ENCODE peak calls at places on chromosomes 1 and 21, in nine cellular contexts. Y is tibial artery, A is brain microvascular endothelial cell, Q is lung, G is mammary epithelial cell, F is cardiac muscle cell, V is aorta, M is DND-41, K is HL-60. E is an unnamed sample.

GRCh38 chr1:50333595-50333974 is 89.7 kb downstream of the DMRTA2 start:
- DNase-seq in G (peak; percentile 36), V (no peak), Y (no peak), A (no peak), Q (peak; percentile 34), K (no peak), M (no peak), F (peak; percentile 78), E (peak; percentile 58)

GRCh38 chr1:77834771-77835334 is 53.6 kb upstream of the NEXN start:
- DNase-seq in A (peak; percentile 60), Q (no peak), Y (no peak), F (peak; percentile 59), M (no peak), G (no peak), K (no peak), V (no peak), E (no peak)

GRCh38 chr1:159790237-159790917 is 9.6 kb downstream of the DUSP23 start:
- DNase-seq in K (no peak), F (peak; percentile 59), A (no peak), M (no peak), Y (no peak), Q (no peak), V (no peak), G (no peak), E (peak; percentile 24)

GRCh38 chr21:45998871-45999580 is 17.5 kb downstream of the COL6A1 start:
- DNase-seq in M (no peak), G (no peak), Q (no peak), V (peak; percentile 35), Y (peak; percentile 70), F (no peak), A (no peak), K (no peak), E (no peak)

GRCh38 chr1:211196880-211197279 is 62.3 kb upstream of the RCOR3 start:
- DNase-seq in Q (no peak), Y (no peak), K (no peak), V (no peak), G (peak; percentile 68), A (no peak), M (no peak), F (no peak), E (no peak)

GRCh38 chr1:64936958-64937357 is 29.4 kb downstream of the JAK1 start:
- DNase-seq in K (no peak), M (no peak), Q (no peak), F (no peak), A (no peak), Y (no peak), V (no peak), G (no peak), E (no peak)

GRCh38 chr1:41174170-41174569 is 67.9 kb downstream of the SCMH1 start:
- DNase-seq in F (no peak), M (no peak), Q (no peak), A (no peak), Y (no peak), V (no peak), G (peak; percentile 91), K (no peak), E (no peak)

GRCh38 chr1:165903672-165904071 is 76.3 kb downstream of the UCK2 start:
- DNase-seq in M (no peak), A (peak; percentile 57), Q (no peak), G (peak; percentile 98), K (no peak), F (no peak), V (no peak), Y (no peak), E (no peak)

GRCh38 chr1:218969021-218969420 is 204.7 kb upstream of the LYPLAL1 start:
- DNase-seq in V (no peak), M (no peak), F (no peak), K (no peak), A (no peak), G (no peak), Q (no peak), Y (no peak), E (no peak)

GRCh38 chr1:248622491-248623106 is 12.3 kb downstream of the OR2T11 start:
- DNase-seq in A (no peak), V (no peak), G (peak; percentile 11), Q (no peak), F (peak; percentile 0), M (peak; percentile 4), Y (no peak), K (peak; percentile 35), E (peak; percentile 57)

GRCh38 chr1:170685166-170685565 is 21.2 kb downstream of the PRRX1 start:
- DNase-seq in A (peak; percentile 88), Q (no peak), K (no peak), Y (no peak), V (no peak), M (no peak), G (peak; percentile 45), F (no peak), E (no peak)

GRCh38 chr1:151145158-151146071 is 1.0 kb downstream of the SEMA6C start:
- DNase-seq in F (peak; percentile 35), A (peak; percentile 13), V (peak; percentile 59), M (no peak), Q (no peak), Y (peak; percentile 74), K (no peak), G (no peak), E (no peak)

GRCh38 chr21:21232320-21232719 is 234.1 kb downstream of the NCAM2 start:
- DNase-seq in K (no peak), Q (no peak), Y (no peak), A (peak; percentile 4), M (peak; percentile 53), G (no peak), V (no peak), F (peak; percentile 35), E (no peak)

GRCh38 chr1:53511933-53512806 is 53.0 kb downstream of the DMRTB1 start:
- DNase-seq in F (peak; percentile 92), Y (peak; percentile 76), M (no peak), G (no peak), Q (no peak), A (peak; percentile 82), V (peak; percentile 69), K (no peak), E (no peak)

GRCh38 chr1:228837817-228838716 is 102.8 kb downstream of the RHOU start:
- DNase-seq in G (peak; percentile 94), Q (peak; percentile 80), V (peak; percentile 63), A (peak; percentile 92), Y (peak; percentile 71), M (no peak), K (peak; percentile 69), F (peak; percentile 56), E (no peak)

GRCh38 chr21:33428669-33429068 is 25.5 kb downstream of the IFNGR2 start:
- DNase-seq in K (no peak), M (no peak), V (peak; percentile 65), G (peak; percentile 97), F (no peak), Y (peak; percentile 82), A (no peak), Q (peak; percentile 56), E (no peak)

GRCh38 chr1:3081171-3081683 is 12.2 kb downstream of the PRDM16 start:
- DNase-seq in Q (no peak), M (no peak), A (no peak), K (no peak), V (no peak), F (no peak), G (no peak), Y (no peak), E (no peak)

GRCh38 chr1:160993544-160993943 is 27.4 kb downstream of the F11R start:
- DNase-seq in K (peak; percentile 21), G (peak; percentile 59), M (no peak), F (no peak), V (no peak), Y (no peak), Q (no peak), A (peak; percentile 56), E (no peak)

GRCh38 chr1:116763116-116763786 is 9.0 kb downstream of the CD2 start:
- DNase-seq in G (no peak), Q (peak; percentile 27), F (no peak), K (no peak), V (no peak), M (peak; percentile 67), Y (no peak), A (peak; percentile 36), E (peak; percentile 51)

GRCh38 chr21:46056450-46056903 is 41.4 kb upstream of the COL6A2 start:
- DNase-seq in K (no peak), G (no peak), A (peak; percentile 72), Q (peak; percentile 59), F (peak; percentile 41), M (no peak), V (peak; percentile 95), Y (peak; percentile 97), E (no peak)

GRCh38 chr1:236064674-236065508 is at the start of gene NID1:
- DNase-seq in Q (peak; percentile 50), V (peak; percentile 87), Y (peak; percentile 97), M (no peak), K (no peak), F (peak; percentile 92), G (peak; percentile 42), A (peak; percentile 43), E (no peak)
- H3K27ac ChIP-seq in Q (peak within 1 kb of the TSS; percentile 99), V (peak within 1 kb of the TSS; percentile 49), Y (peak within 1 kb of the TSS; percentile 94), M (no peak within 1 kb of the TSS), K (no peak within 1 kb of the TSS), F (peak within 1 kb of the TSS; percentile 89), G (no peak within 1 kb of the TSS), A (peak within 1 kb of the TSS; percentile 54), E (no peak within 1 kb of the TSS)

DNA sequence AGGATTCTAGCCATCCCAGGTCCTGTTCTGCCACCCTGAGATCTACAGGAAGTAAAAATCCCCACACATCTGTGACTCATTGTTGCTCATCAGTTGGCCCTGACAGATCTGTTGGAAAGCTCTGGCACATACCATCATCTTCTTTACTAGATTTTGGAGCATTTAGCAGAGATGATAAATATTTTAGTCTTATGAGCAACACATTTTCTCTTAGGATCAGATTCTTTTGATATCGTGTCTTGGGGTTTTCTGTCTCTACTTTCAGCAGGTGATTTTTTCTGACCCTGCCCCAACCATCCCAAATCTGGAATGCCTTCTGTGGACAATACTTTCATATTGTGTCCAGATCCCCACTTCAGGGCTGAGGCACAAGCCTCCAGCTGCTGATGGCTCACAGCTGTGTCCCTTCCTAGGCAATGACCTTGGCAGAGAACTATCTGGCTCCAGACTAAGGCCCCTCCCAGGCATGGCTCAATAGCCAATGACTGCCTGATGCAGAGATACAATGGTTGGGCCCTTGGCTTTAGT is 102.8 kb downstream of the GDAP2 start:
- DNase-seq in F (no peak), K (no peak), M (no peak), A (peak; percentile 84), G (peak; percentile 87), V (peak; percentile 55), Y (peak; percentile 66), Q (peak; percentile 43), E (peak; percentile 9)
- H3K27ac ChIP-seq in F (no peak overlapping the region), K (no peak overlapping the region), M (no peak overlapping the region), A (peak overlapping the region; percentile 57), G (peak overlapping the region; percentile 6), V (peak overlapping the region; percentile 31), Y (peak overlapping the region; percentile 69), Q (no peak overlapping the region), E (no peak overlapping the region)

DNA sequence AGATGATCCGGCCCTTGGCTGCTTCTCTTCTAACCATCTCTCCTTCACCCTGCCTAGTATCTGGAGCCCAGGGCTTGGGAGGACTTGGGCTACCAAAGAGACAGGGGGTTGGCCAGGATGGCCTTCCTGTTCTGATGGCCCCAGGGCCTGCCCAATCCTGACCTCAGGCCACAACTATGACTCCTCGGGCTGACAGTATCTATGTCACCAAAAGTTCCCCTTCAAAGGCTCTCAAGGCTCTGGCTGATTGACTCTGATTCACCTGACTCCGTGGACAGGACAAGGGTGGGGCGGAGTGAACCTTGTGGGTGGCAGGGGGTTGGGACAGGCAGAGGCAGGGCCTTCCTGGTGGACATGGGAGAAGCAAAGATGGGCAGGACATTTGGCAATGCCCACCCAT is 12.7 kb downstream of the MEF2D start:
- DNase-seq in G (peak; percentile 32), M (no peak), Q (no peak), A (no peak), F (no peak), V (no peak), Y (no peak), K (peak; percentile 30), E (no peak)
- H3K27ac ChIP-seq in G (no peak overlapping the region), M (no peak overlapping the region), Q (peak overlapping the region; percentile 84), A (no peak overlapping the region), F (peak overlapping the region; percentile 96), V (no peak overlapping the region), Y (peak overlapping the region; percentile 85), K (no peak overlapping the region), E (peak overlapping the region; percentile 71)

GRCh38 chr1:230155021-230155420 is 88.0 kb downstream of the GALNT2 start:
- DNase-seq in Q (no peak), Y (no peak), M (peak; percentile 30), A (no peak), G (no peak), F (no peak), K (no peak), V (no peak), E (no peak)
- H3K27ac ChIP-seq in Q (no peak overlapping the region), Y (no peak overlapping the region), M (no peak overlapping the region), A (no peak overlapping the region), G (no peak overlapping the region), F (peak overlapping the region; percentile 47), K (peak overlapping the region; percentile 89), V (no peak overlapping the region), E (no peak overlapping the region)